ENCODE peak calls at places on chromosome 15, in five cellular contexts. Y, H, P, S and K are unnamed samples.

GRCh38 chr15:52730163-52730562 is 51.0 kb upstream of the ATOSA start:
- DNase-seq in Y (peak; percentile 22), H (no peak), P (no peak), S (no peak), K (no peak)

GRCh38 chr15:72113347-72114031 is 4.5 kb downstream of the MYO9A start:
- DNase-seq in Y (no peak), H (no peak), P (no peak), S (no peak), K (no peak)

GRCh38 chr15:101012326-101013040 is 93.3 kb downstream of the LRRK1 start:
- DNase-seq in Y (no peak), H (no peak), P (no peak), S (no peak), K (no peak)

GRCh38 chr15:29854413-29854812 is 32.1 kb upstream of the TJP1 start:
- DNase-seq in Y (peak; percentile 54), H (no peak), P (no peak), S (no peak), K (no peak)

GRCh38 chr15:93261845-93262244 is 172.8 kb upstream of the RGMA start:
- DNase-seq in Y (no peak), H (no peak), P (no peak), S (no peak), K (no peak)

GRCh38 chr15:33051528-33051927 is 143.0 kb downstream of the FMN1 start:
- DNase-seq in Y (no peak), H (no peak), P (no peak), S (no peak), K (no peak)

GRCh38 chr15:66024998-66025397 is 155.7 kb downstream of the RAB11A start:
- DNase-seq in Y (peak; percentile 23), H (no peak), P (no peak), S (no peak), K (no peak)

GRCh38 chr15:51144021-51144532 is 49.4 kb upstream of the TNFAIP8L3 start:
- DNase-seq in Y (peak; percentile 77), H (no peak), P (peak; percentile 21), S (no peak), K (peak; percentile 82)

GRCh38 chr15:78449220-78449999 is 11.4 kb downstream of the IREB2 start:
- DNase-seq in Y (peak; percentile 3), H (no peak), P (no peak), S (no peak), K (no peak)

GRCh38 chr15:81959196-81959595 is 86.6 kb downstream of the MEX3B start:
- DNase-seq in Y (no peak), H (no peak), P (no peak), S (no peak), K (no peak)

GRCh38 chr15:64699767-64700388 is 75.5 kb downstream of the RBPMS2 start:
- DNase-seq in Y (peak; percentile 16), H (peak; percentile 38), P (peak; percentile 90), S (no peak), K (no peak)

GRCh38 chr15:39362832-39363561 is 217.9 kb upstream of the THBS1 start:
- DNase-seq in Y (no peak), H (no peak), P (no peak), S (no peak), K (peak; percentile 92)

GRCh38 chr15:73017987-73018386 is 34.3 kb upstream of the NEO1 start:
- DNase-seq in Y (no peak), H (no peak), P (no peak), S (no peak), K (no peak)

GRCh38 chr15:62983956-62984355 is 58.6 kb upstream of the TPM1 start:
- DNase-seq in Y (no peak), H (no peak), P (no peak), S (no peak), K (no peak)

GRCh38 chr15:61715082-61715481 is 345.2 kb downstream of the VPS13C start:
- DNase-seq in Y (peak; percentile 69), H (no peak), P (no peak), S (no peak), K (no peak)

GRCh38 chr15:60325905-60326304 is 71.9 kb downstream of the ANXA2 start:
- DNase-seq in Y (no peak), H (no peak), P (no peak), S (no peak), K (no peak)
- H3K27ac ChIP-seq in Y (no peak overlapping the region), H (no peak overlapping the region), P (no peak overlapping the region), S (no peak overlapping the region), K (no peak overlapping the region)

GRCh38 chr15:97652041-97652440 is 308.5 kb upstream of the ARRDC4 start:
- DNase-seq in Y (no peak), H (no peak), P (no peak), S (no peak), K (no peak)

GRCh38 chr15:97653896-97654295 is 306.6 kb upstream of the ARRDC4 start:
- DNase-seq in Y (no peak), H (no peak), P (no peak), S (no peak), K (no peak)

GRCh38 chr15:97648728-97649127 is 311.8 kb upstream of the ARRDC4 start:
- DNase-seq in Y (no peak), H (no peak), P (no peak), S (no peak), K (no peak)

GRCh38 chr15:97654677-97655076 is 305.8 kb upstream of the ARRDC4 start:
- DNase-seq in Y (no peak), H (no peak), P (peak; percentile 17), S (no peak), K (no peak)

DNA sequence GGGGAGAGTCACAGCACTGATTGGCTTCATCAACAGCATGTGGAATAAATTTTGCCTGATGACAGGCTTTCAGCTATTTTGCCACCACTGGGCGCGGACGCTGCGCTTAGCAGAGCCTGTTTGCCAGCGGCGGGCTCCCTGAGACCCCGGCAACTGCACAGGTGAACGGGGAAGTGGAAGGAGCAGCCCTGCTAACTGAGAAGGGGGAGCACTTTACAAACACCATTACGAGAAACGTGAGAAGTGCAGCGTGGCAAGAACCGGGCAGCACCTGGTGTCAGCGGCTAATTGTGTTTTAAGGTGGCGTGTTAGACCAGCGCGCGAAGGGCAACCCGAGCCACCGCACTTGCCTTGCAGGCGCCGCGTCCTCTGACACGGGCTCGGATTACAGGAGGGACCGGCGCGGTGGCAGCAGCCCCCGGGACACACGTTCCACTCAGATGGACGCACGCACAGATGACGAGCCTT is 307.8 kb upstream of the ARRDC4 start:
- DNase-seq in Y (peak; percentile 1), H (no peak), P (peak; percentile 71), S (no peak), K (no peak)
- H3K4me3 ChIP-seq in Y (no peak overlapping the region), H (no peak overlapping the region), P (peak overlapping the region; percentile 67), S (no peak overlapping the region), K (peak overlapping the region; percentile 31)

DNA sequence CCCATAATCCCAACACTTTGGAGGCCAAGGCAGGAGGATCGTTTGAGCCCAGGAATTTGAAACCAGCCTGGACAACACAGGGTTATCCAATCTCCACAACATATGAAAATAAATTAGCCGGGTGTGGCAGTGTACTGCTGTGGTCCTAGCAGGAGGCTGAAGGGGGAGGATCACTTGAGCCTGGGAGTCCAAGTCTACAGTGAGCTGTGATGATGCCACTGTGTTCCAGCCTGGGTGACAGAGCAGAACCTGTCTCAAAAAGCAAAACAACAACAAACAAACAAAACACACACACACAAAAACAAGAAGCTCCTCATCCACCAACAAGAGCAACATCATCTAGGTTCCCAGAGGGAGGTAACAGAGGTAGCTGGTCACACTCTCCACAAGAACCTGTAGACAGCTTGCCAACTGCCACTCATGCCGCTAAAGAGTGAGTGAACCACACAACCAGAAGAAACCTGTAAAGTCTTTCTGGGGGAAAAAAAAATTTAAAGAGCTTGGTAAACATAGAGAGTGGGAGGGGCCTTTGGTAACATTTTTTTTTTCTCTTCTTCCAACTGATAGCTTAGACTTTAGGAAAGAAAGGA is 34.7 kb downstream of the PTPN9 start:
- DNase-seq in Y (no peak), H (no peak), P (no peak), S (no peak), K (no peak)
- H3K27ac ChIP-seq in Y (no peak overlapping the region), H (no peak overlapping the region), P (peak overlapping the region; percentile 84), S (no peak overlapping the region), K (no peak overlapping the region)

GRCh38 chr15:74784854-74785715 is 3.2 kb downstream of the CSK start:
- DNase-seq in Y (no peak), H (no peak), P (no peak), S (no peak), K (no peak)
- H3K4me3 ChIP-seq in Y (no peak overlapping the region), H (no peak overlapping the region), P (no peak overlapping the region), S (peak overlapping the region; percentile 83), K (no peak overlapping the region)

GRCh38 chr15:70793694-70794093 is 30.3 kb upstream of the UACA start:
- DNase-seq in Y (no peak), H (no peak), P (no peak), S (no peak), K (no peak)
- H3K27ac ChIP-seq in Y (no peak overlapping the region), H (no peak overlapping the region), P (no peak overlapping the region), S (no peak overlapping the region), K (peak overlapping the region; percentile 99)

GRCh38 chr15:74824976-74825375 is 1.5 kb upstream of the CPLX3 start:
- DNase-seq in Y (no peak), H (no peak), P (no peak), S (no peak), K (no peak)
- H3K4me3 ChIP-seq in Y (no peak overlapping the region), H (no peak overlapping the region), P (no peak overlapping the region), S (no peak overlapping the region), K (no peak overlapping the region)

DNA sequence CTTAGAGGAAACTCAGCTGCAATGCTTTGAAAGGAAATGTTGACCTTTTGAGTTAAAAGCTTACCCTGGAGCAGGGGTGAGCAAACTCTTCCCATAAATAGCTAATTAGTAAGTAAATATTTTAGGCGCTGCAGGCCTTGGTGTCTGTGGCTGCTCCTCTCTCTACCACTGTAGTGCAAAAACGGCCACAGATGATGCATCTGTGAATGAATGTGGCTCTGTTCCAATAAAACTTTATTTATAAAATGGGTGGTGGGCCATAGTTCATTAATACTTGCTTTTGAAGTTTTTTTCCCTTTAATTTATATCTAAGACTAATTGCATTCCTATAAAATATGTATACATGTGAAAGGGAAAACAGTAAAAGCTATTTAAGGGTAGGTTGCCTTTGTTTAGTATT is 174.4 kb downstream of the KLF13 start:
- DNase-seq in Y (no peak), H (no peak), P (no peak), S (no peak), K (no peak)
- H3K27ac ChIP-seq in Y (no peak overlapping the region), H (no peak overlapping the region), P (no peak overlapping the region), S (no peak overlapping the region), K (no peak overlapping the region)

DNA sequence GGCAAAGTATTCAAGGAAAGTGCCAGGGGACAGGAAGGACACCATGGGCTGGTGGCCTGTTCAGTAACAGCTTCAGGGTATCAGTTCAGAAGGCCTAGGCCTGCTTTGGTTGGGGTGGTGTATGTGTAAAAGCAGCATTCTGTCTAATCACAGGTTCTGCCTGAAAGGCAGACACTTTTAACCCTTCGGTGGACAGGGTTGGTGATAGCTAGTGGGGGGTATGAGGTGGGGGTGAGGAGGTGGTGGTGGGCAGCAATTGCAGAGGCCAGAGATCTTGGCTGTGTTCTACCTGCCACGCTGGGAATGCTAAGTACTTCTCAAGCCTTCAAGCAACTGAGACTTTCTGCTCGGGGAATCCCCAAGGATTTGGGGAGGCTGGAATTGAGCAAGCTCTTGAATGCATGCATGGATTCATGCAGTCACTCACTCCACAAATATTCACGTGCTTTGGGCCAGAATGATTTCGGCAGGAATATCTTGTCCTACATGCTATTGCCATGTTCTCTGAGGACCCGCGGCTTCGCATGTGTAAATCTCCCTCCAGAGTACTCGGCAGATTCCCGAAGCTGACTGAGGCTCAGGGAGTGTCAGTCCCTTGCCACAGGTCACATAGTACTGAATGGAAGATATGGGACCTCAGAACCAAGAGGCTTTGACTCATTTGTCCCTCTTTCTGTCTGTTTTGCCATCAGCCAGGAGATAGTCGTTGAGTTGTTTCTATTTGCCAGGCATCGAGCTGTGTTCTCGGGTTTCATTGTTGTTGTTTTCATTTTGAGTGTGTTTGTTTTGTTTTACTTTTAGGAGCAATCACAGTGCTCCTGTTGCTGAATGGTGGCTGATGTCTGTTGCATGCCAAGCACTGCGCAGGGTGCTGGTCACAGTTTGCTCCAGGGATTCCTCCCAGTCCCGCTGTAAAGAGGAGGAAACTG is 65.5 kb downstream of the SMAD3 start:
- DNase-seq in Y (no peak), H (peak; percentile 45), P (no peak), S (no peak), K (no peak)
- H3K4me3 ChIP-seq in Y (no peak overlapping the region), H (no peak overlapping the region), P (no peak overlapping the region), S (no peak overlapping the region), K (no peak overlapping the region)